ENCODE peak calls at places on chromosomes 7 and 10, in eight cellular contexts. U, B, Z, V, X, H, W and E are unnamed samples.

GRCh38 chr7:112575864-112576263 is 95.1 kb downstream of the LSMEM1 start:
- DNase-seq in U (no peak), B (no peak), Z (no peak), V (no peak), X (no peak), H (no peak), W (no peak), E (no peak)

GRCh38 chr7:121126801-121127534 is 138.5 kb downstream of the CPED1 start:
- DNase-seq in U (no peak), B (no peak), Z (peak), V (peak), X (no peak), H (peak), W (peak), E (peak)

GRCh38 chr10:121732676-121733445 is 134.6 kb upstream of the FGFR2 start:
- DNase-seq in U (no peak), B (no peak), Z (no peak), V (no peak), X (no peak), H (no peak), W (no peak), E (no peak)

GRCh38 chr7:84637568-84638338 is 443.2 kb upstream of the SEMA3A start:
- DNase-seq in U (peak), B (no peak), Z (peak), V (no peak), X (no peak), H (peak), W (no peak), E (no peak)

GRCh38 chr10:62384447-62385081 is 10.4 kb downstream of the ZNF365 start:
- DNase-seq in U (no peak), B (no peak), Z (no peak), V (peak), X (no peak), H (peak), W (no peak), E (no peak)

GRCh38 chr10:34223658-34224057 is 591.4 kb downstream of the PARD3 start:
- DNase-seq in U (no peak), B (no peak), Z (no peak), V (no peak), X (no peak), H (no peak), W (no peak), E (no peak)

GRCh38 chr10:52578871-52579405 is 193.6 kb downstream of the MBL2 start:
- DNase-seq in U (no peak), B (no peak), Z (no peak), V (no peak), X (no peak), H (no peak), W (no peak), E (no peak)

GRCh38 chr10:101894266-101894665 is 50.7 kb upstream of the KCNIP2 start:
- DNase-seq in U (no peak), B (no peak), Z (no peak), V (no peak), X (no peak), H (no peak), W (no peak), E (no peak)

GRCh38 chr7:39539816-39540215 is 26.4 kb upstream of the YAE1 start:
- DNase-seq in U (no peak), B (no peak), Z (no peak), V (no peak), X (no peak), H (no peak), W (no peak), E (no peak)

GRCh38 chr7:101173752-101174244 is 6.3 kb downstream of the NAT16 start:
- DNase-seq in U (no peak), B (no peak), Z (no peak), V (peak), X (no peak), H (peak), W (peak), E (no peak)

GRCh38 chr10:32207544-32207943 is 139.4 kb downstream of the EPC1 start:
- DNase-seq in U (peak), B (peak), Z (peak), V (peak), X (peak), H (peak), W (peak), E (peak)

GRCh38 chr7:26865094-26865388 is 651 bp upstream of the SKAP2 start:
- DNase-seq in U (no peak), B (no peak), Z (no peak), V (no peak), X (no peak), H (no peak), W (no peak), E (no peak)

GRCh38 chr10:89003344-89003743 is 12.7 kb downstream of the FAS start:
- DNase-seq in U (no peak), B (no peak), Z (no peak), V (no peak), X (no peak), H (no peak), W (no peak), E (no peak)

GRCh38 chr10:73248259-73248724 is 1.2 kb upstream of the DNAJC9 start:
- DNase-seq in U (no peak), B (no peak), Z (no peak), V (no peak), X (peak), H (peak), W (peak), E (no peak)

GRCh38 chr7:148262721-148263229 is 327.8 kb upstream of the C7orf33 start:
- DNase-seq in U (peak), B (peak), Z (peak), V (peak), X (peak), H (peak), W (peak), E (peak)

DNA sequence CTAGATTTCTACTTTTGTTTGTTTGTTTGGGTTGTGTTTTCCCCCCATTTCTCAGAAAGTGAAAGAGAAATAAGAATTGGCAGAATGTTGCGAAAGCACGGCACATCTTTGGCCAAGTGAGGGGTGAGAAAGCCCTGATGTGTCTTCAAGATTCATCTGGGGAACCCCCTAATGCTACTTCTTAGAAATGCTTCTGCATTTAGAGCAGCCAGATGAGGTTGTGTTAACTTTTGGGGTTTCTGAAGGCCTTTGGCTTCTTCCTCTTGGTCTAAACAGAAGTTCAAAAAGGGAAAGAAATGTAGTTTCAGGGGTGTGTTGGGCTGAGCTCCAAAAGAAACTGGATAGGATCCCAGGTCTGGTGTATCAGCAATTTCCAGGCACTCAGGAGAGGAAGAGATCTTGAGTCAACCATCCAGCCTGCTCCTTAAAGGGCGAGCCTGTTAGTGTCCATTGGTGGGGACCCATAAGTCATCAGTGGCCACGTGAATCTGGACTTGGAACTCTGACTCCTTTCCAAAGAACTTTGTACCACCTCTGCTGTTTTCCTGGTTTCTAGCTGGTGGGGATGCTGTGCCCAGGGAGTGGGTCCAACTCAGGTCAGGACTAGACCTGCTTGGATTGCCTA is 6.5 kb downstream of the DUSP5 start:
- DNase-seq in U (no peak), B (peak), Z (peak), V (no peak), X (no peak), H (peak), W (peak), E (no peak)
- H3K4me3 ChIP-seq in U (no peak), B (no peak), Z (peak), V (no peak), X (no peak), H (no peak), W (no peak), E (no peak)

DNA sequence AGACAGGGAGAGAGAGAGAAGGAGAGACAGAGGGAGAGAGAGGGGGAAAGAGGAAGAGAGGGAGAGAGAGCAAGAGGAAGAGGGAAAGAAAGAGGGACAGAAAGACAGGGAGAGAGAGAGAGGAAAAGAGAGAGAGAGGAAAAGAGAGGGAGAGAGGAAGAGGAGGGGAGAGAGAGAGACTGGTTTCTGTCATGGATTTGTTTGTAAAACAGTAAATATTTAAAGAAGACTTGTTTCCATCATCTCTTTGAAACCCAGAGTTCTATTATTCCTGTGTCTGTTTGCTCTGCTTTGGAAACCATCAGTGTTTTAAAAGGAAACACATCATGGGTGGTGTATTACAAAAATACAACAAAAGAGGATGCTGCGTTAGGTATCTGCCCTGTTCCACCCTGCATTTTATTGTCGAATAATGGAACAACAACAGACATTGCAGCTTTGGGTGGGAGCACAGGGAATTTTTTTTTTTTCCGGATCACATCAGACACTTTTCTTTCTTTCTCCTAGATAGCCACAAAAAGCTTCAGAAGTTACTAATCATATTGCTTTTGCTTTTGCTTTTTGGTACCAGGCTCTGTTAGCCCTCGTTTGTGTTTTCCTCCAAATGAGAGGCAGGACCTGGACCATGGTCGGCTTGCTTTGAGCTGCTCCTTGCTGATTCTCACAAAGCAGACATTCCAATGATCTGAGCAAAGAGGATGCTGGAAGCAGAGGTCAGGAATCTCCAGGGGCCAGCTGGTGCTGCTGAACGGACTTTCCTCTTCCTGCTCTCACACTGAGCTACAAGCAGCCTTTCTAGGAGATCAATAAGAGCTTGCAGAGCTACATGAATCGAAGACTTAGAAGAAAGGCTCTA is 150.9 kb upstream of the RSU1 start:
- DNase-seq in U (peak), B (no peak), Z (peak), V (peak), X (no peak), H (peak), W (no peak), E (no peak)
- H3K4me3 ChIP-seq in U (no peak), B (no peak), Z (no peak), V (no peak), X (no peak), H (no peak), W (no peak), E (no peak)

DNA sequence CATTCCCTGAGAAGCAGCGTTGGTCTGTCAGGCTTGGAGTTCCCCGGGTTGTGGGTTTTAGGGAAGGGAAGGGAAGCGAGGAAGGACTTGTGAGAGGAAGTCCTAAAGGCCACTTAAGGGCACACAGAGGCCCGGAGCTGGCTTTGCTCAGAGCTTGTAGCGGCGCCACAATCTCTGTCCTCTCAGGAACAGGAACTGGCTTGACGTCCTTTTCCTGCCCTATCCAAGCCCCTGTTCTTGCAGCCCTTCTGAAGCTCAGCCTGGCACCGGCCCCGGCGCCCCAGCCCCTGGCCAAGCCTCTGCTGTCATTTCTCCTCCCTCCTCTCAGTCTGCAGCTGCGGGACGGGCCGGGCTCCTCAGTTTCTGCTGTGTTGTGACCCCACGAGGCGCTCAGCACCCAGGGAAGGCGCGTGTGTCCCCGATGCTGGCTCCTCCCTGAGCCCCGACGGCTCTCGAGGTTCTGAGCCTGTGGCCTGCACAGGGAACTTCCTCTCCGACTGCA is at the start of gene GIMAP8:
- DNase-seq in U (no peak), B (peak), Z (no peak), V (no peak), X (peak), H (no peak), W (peak), E (no peak)
- H3K4me3 ChIP-seq in U (no peak), B (peak), Z (no peak), V (no peak), X (peak), H (no peak), W (peak), E (peak)

GRCh38 chr7:22782616-22783232 is 39.9 kb downstream of the TOMM7 start:
- DNase-seq in U (peak), B (peak), Z (peak), V (peak), X (peak), H (peak), W (peak), E (peak)

GRCh38 chr7:22783421-22783820 is 39.2 kb downstream of the TOMM7 start:
- DNase-seq in U (no peak), B (no peak), Z (no peak), V (no peak), X (no peak), H (no peak), W (no peak), E (no peak)

GRCh38 chr7:22784346-22784745 is 38.3 kb downstream of the TOMM7 start:
- DNase-seq in U (no peak), B (no peak), Z (no peak), V (no peak), X (no peak), H (no peak), W (no peak), E (no peak)

GRCh38 chr7:22779697-22780096 is 43.0 kb downstream of the TOMM7 start:
- DNase-seq in U (no peak), B (no peak), Z (no peak), V (no peak), X (no peak), H (no peak), W (no peak), E (no peak)

GRCh38 chr7:22781230-22781711 is 41.4 kb downstream of the TOMM7 start:
- DNase-seq in U (no peak), B (no peak), Z (peak), V (no peak), X (no peak), H (peak), W (no peak), E (no peak)
- H3K4me3 ChIP-seq in U (no peak), B (no peak), Z (no peak), V (no peak), X (no peak), H (no peak), W (no peak), E (no peak)